ENCODE peak calls at places on chromosome 5, in nine cellular contexts. One of them, this sample, is unnamed.

GRCh38 chr5:69416180-69416579 is 1.3 kb downstream of the MARVELD2 start:
- DNase-seq in nucleus accumbens: no peak
- DNase-seq in activated CD4-positive, alpha-beta memory T cell treated with anti-CD3 and anti-CD28 coated beads, Interleukin-2, amount 10 ng/mL, durations not matched to agents 7 days and 5 days: no peak
- DNase-seq in occipital lobe: no peak
- DNase-seq in naive thymus-derived CD8-positive, alpha-beta T cell: no peak
- DNase-seq in heart left ventricle: no peak
- DNase-seq in renal cortical epithelial cell: no peak
- DNase-seq in Kasumi-1: no peak
- DNase-seq in RPMI8226: no peak
- DNase-seq in this sample: no peak

GRCh38 chr5:170651902-170652301 is 131.6 kb upstream of the GABRP start:
- DNase-seq in nucleus accumbens: no peak
- DNase-seq in activated CD4-positive, alpha-beta memory T cell treated with anti-CD3 and anti-CD28 coated beads, Interleukin-2, amount 10 ng/mL, durations not matched to agents 7 days and 5 days: no peak
- DNase-seq in occipital lobe: no peak
- DNase-seq in naive thymus-derived CD8-positive, alpha-beta T cell: no peak
- DNase-seq in heart left ventricle: no peak
- DNase-seq in renal cortical epithelial cell: no peak
- DNase-seq in Kasumi-1: no peak
- DNase-seq in RPMI8226: no peak
- DNase-seq in this sample: no peak

GRCh38 chr5:32276173-32276853 is 36.4 kb downstream of the MTMR12 start:
- DNase-seq in nucleus accumbens: no peak
- DNase-seq in activated CD4-positive, alpha-beta memory T cell treated with anti-CD3 and anti-CD28 coated beads, Interleukin-2, amount 10 ng/mL, durations not matched to agents 7 days and 5 days: no peak
- DNase-seq in occipital lobe: no peak
- DNase-seq in naive thymus-derived CD8-positive, alpha-beta T cell: peak; percentile 20
- DNase-seq in heart left ventricle: no peak
- DNase-seq in renal cortical epithelial cell: peak; percentile 88
- DNase-seq in Kasumi-1: peak; percentile 80
- DNase-seq in RPMI8226: peak; percentile 16
- DNase-seq in this sample: no peak

GRCh38 chr5:92552206-92553160 is 1028.5 kb downstream of the NR2F1-AS1 start:
- DNase-seq in nucleus accumbens: no peak
- DNase-seq in activated CD4-positive, alpha-beta memory T cell treated with anti-CD3 and anti-CD28 coated beads, Interleukin-2, amount 10 ng/mL, durations not matched to agents 7 days and 5 days: no peak
- DNase-seq in occipital lobe: no peak
- DNase-seq in naive thymus-derived CD8-positive, alpha-beta T cell: no peak
- DNase-seq in heart left ventricle: no peak
- DNase-seq in renal cortical epithelial cell: peak; percentile 91
- DNase-seq in Kasumi-1: peak; percentile 84
- DNase-seq in RPMI8226: no peak
- DNase-seq in this sample: no peak

GRCh38 chr5:181236471-181236870 is 7.2 kb downstream of the RACK1 start:
- DNase-seq in nucleus accumbens: no peak
- DNase-seq in activated CD4-positive, alpha-beta memory T cell treated with anti-CD3 and anti-CD28 coated beads, Interleukin-2, amount 10 ng/mL, durations not matched to agents 7 days and 5 days: no peak
- DNase-seq in occipital lobe: no peak
- DNase-seq in naive thymus-derived CD8-positive, alpha-beta T cell: no peak
- DNase-seq in heart left ventricle: no peak
- DNase-seq in renal cortical epithelial cell: no peak
- DNase-seq in Kasumi-1: no peak
- DNase-seq in RPMI8226: no peak
- DNase-seq in this sample: no peak

GRCh38 chr5:22572941-22573340 is 280.2 kb downstream of the CDH12 start:
- DNase-seq in nucleus accumbens: no peak
- DNase-seq in activated CD4-positive, alpha-beta memory T cell treated with anti-CD3 and anti-CD28 coated beads, Interleukin-2, amount 10 ng/mL, durations not matched to agents 7 days and 5 days: no peak
- DNase-seq in occipital lobe: no peak
- DNase-seq in naive thymus-derived CD8-positive, alpha-beta T cell: no peak
- DNase-seq in heart left ventricle: no peak
- DNase-seq in renal cortical epithelial cell: no peak
- DNase-seq in Kasumi-1: no peak
- DNase-seq in RPMI8226: no peak
- DNase-seq in this sample: no peak

GRCh38 chr5:57774439-57774838 is 291.8 kb upstream of the ACTBL2 start:
- DNase-seq in nucleus accumbens: no peak
- DNase-seq in activated CD4-positive, alpha-beta memory T cell treated with anti-CD3 and anti-CD28 coated beads, Interleukin-2, amount 10 ng/mL, durations not matched to agents 7 days and 5 days: no peak
- DNase-seq in occipital lobe: no peak
- DNase-seq in naive thymus-derived CD8-positive, alpha-beta T cell: no peak
- DNase-seq in heart left ventricle: no peak
- DNase-seq in renal cortical epithelial cell: no peak
- DNase-seq in Kasumi-1: no peak
- DNase-seq in RPMI8226: no peak
- DNase-seq in this sample: no peak

GRCh38 chr5:30752015-30752414 is 441.5 kb upstream of the CDH6 start:
- DNase-seq in nucleus accumbens: no peak
- DNase-seq in activated CD4-positive, alpha-beta memory T cell treated with anti-CD3 and anti-CD28 coated beads, Interleukin-2, amount 10 ng/mL, durations not matched to agents 7 days and 5 days: no peak
- DNase-seq in occipital lobe: no peak
- DNase-seq in naive thymus-derived CD8-positive, alpha-beta T cell: no peak
- DNase-seq in heart left ventricle: no peak
- DNase-seq in renal cortical epithelial cell: peak; percentile 68
- DNase-seq in Kasumi-1: no peak
- DNase-seq in RPMI8226: no peak
- DNase-seq in this sample: no peak

GRCh38 chr5:132657676-132658382 is at the start of gene IL13:
- DNase-seq in nucleus accumbens: no peak
- DNase-seq in activated CD4-positive, alpha-beta memory T cell treated with anti-CD3 and anti-CD28 coated beads, Interleukin-2, amount 10 ng/mL, durations not matched to agents 7 days and 5 days: no peak
- DNase-seq in occipital lobe: no peak
- DNase-seq in naive thymus-derived CD8-positive, alpha-beta T cell: no peak
- DNase-seq in heart left ventricle: no peak
- DNase-seq in renal cortical epithelial cell: no peak
- DNase-seq in Kasumi-1: no peak
- DNase-seq in RPMI8226: no peak
- DNase-seq in this sample: no peak

GRCh38 chr5:76999451-76999850 is 30.8 kb upstream of the AGGF1 start:
- DNase-seq in nucleus accumbens: no peak
- DNase-seq in activated CD4-positive, alpha-beta memory T cell treated with anti-CD3 and anti-CD28 coated beads, Interleukin-2, amount 10 ng/mL, durations not matched to agents 7 days and 5 days: no peak
- DNase-seq in occipital lobe: no peak
- DNase-seq in naive thymus-derived CD8-positive, alpha-beta T cell: no peak
- DNase-seq in heart left ventricle: no peak
- DNase-seq in renal cortical epithelial cell: peak; percentile 34
- DNase-seq in Kasumi-1: peak; percentile 38
- DNase-seq in RPMI8226: no peak
- DNase-seq in this sample: no peak

GRCh38 chr5:23352437-23352836 is 155.0 kb upstream of the PRDM9 start:
- DNase-seq in nucleus accumbens: no peak
- DNase-seq in activated CD4-positive, alpha-beta memory T cell treated with anti-CD3 and anti-CD28 coated beads, Interleukin-2, amount 10 ng/mL, durations not matched to agents 7 days and 5 days: no peak
- DNase-seq in occipital lobe: no peak
- DNase-seq in naive thymus-derived CD8-positive, alpha-beta T cell: no peak
- DNase-seq in heart left ventricle: no peak
- DNase-seq in renal cortical epithelial cell: peak; percentile 30
- DNase-seq in Kasumi-1: no peak
- DNase-seq in RPMI8226: no peak
- DNase-seq in this sample: no peak

GRCh38 chr5:11370985-11371384 is 533.3 kb downstream of the CTNND2 start:
- DNase-seq in nucleus accumbens: no peak
- DNase-seq in activated CD4-positive, alpha-beta memory T cell treated with anti-CD3 and anti-CD28 coated beads, Interleukin-2, amount 10 ng/mL, durations not matched to agents 7 days and 5 days: no peak
- DNase-seq in occipital lobe: no peak
- DNase-seq in naive thymus-derived CD8-positive, alpha-beta T cell: no peak
- DNase-seq in heart left ventricle: no peak
- DNase-seq in renal cortical epithelial cell: no peak
- DNase-seq in Kasumi-1: no peak
- DNase-seq in RPMI8226: no peak
- DNase-seq in this sample: no peak

GRCh38 chr5:132905938-132906337 is 32.5 kb downstream of the LEAP2 start:
- DNase-seq in nucleus accumbens: no peak
- DNase-seq in activated CD4-positive, alpha-beta memory T cell treated with anti-CD3 and anti-CD28 coated beads, Interleukin-2, amount 10 ng/mL, durations not matched to agents 7 days and 5 days: no peak
- DNase-seq in occipital lobe: no peak
- DNase-seq in naive thymus-derived CD8-positive, alpha-beta T cell: no peak
- DNase-seq in heart left ventricle: no peak
- DNase-seq in renal cortical epithelial cell: peak; percentile 28
- DNase-seq in Kasumi-1: no peak
- DNase-seq in RPMI8226: no peak
- DNase-seq in this sample: no peak

GRCh38 chr5:34695275-34696032 is 39.3 kb downstream of the RAI14 start:
- DNase-seq in nucleus accumbens: no peak
- DNase-seq in activated CD4-positive, alpha-beta memory T cell treated with anti-CD3 and anti-CD28 coated beads, Interleukin-2, amount 10 ng/mL, durations not matched to agents 7 days and 5 days: no peak
- DNase-seq in occipital lobe: no peak
- DNase-seq in naive thymus-derived CD8-positive, alpha-beta T cell: peak; percentile 1
- DNase-seq in heart left ventricle: no peak
- DNase-seq in renal cortical epithelial cell: peak; percentile 40
- DNase-seq in Kasumi-1: no peak
- DNase-seq in RPMI8226: no peak
- DNase-seq in this sample: no peak

GRCh38 chr5:149731332-149731616 is 1.2 kb downstream of the PPARGC1B start:
- DNase-seq in nucleus accumbens: no peak
- DNase-seq in activated CD4-positive, alpha-beta memory T cell treated with anti-CD3 and anti-CD28 coated beads, Interleukin-2, amount 10 ng/mL, durations not matched to agents 7 days and 5 days: no peak
- DNase-seq in occipital lobe: no peak
- DNase-seq in naive thymus-derived CD8-positive, alpha-beta T cell: no peak
- DNase-seq in heart left ventricle: no peak
- DNase-seq in renal cortical epithelial cell: no peak
- DNase-seq in Kasumi-1: peak; percentile 49
- DNase-seq in RPMI8226: no peak
- DNase-seq in this sample: no peak

GRCh38 chr5:162248107-162248713 is 180.6 kb downstream of the GABRG2 start:
- DNase-seq in nucleus accumbens: no peak
- DNase-seq in activated CD4-positive, alpha-beta memory T cell treated with anti-CD3 and anti-CD28 coated beads, Interleukin-2, amount 10 ng/mL, durations not matched to agents 7 days and 5 days: no peak
- DNase-seq in occipital lobe: no peak
- DNase-seq in naive thymus-derived CD8-positive, alpha-beta T cell: no peak
- DNase-seq in heart left ventricle: no peak
- DNase-seq in renal cortical epithelial cell: no peak
- DNase-seq in Kasumi-1: no peak
- DNase-seq in RPMI8226: peak; percentile 13
- DNase-seq in this sample: no peak

GRCh38 chr5:81717221-81717620 is 33.7 kb downstream of the SSBP2 start:
- DNase-seq in nucleus accumbens: no peak
- DNase-seq in activated CD4-positive, alpha-beta memory T cell treated with anti-CD3 and anti-CD28 coated beads, Interleukin-2, amount 10 ng/mL, durations not matched to agents 7 days and 5 days: no peak
- DNase-seq in occipital lobe: no peak
- DNase-seq in naive thymus-derived CD8-positive, alpha-beta T cell: no peak
- DNase-seq in heart left ventricle: no peak
- DNase-seq in renal cortical epithelial cell: no peak
- DNase-seq in Kasumi-1: no peak
- DNase-seq in RPMI8226: no peak
- DNase-seq in this sample: no peak

GRCh38 chr5:69271376-69271775 is 36.7 kb downstream of the CDK7 start:
- DNase-seq in nucleus accumbens: no peak
- DNase-seq in activated CD4-positive, alpha-beta memory T cell treated with anti-CD3 and anti-CD28 coated beads, Interleukin-2, amount 10 ng/mL, durations not matched to agents 7 days and 5 days: no peak
- DNase-seq in occipital lobe: no peak
- DNase-seq in naive thymus-derived CD8-positive, alpha-beta T cell: no peak
- DNase-seq in heart left ventricle: peak; percentile 30
- DNase-seq in renal cortical epithelial cell: peak; percentile 36
- DNase-seq in Kasumi-1: peak; percentile 34
- DNase-seq in RPMI8226: peak; percentile 41
- DNase-seq in this sample: peak; percentile 53

GRCh38 chr5:135131801-135132675 is 98.0 kb upstream of the PITX1 start:
- DNase-seq in nucleus accumbens: no peak
- DNase-seq in activated CD4-positive, alpha-beta memory T cell treated with anti-CD3 and anti-CD28 coated beads, Interleukin-2, amount 10 ng/mL, durations not matched to agents 7 days and 5 days: no peak
- DNase-seq in occipital lobe: no peak
- DNase-seq in naive thymus-derived CD8-positive, alpha-beta T cell: no peak
- DNase-seq in heart left ventricle: no peak
- DNase-seq in renal cortical epithelial cell: no peak
- DNase-seq in Kasumi-1: no peak
- DNase-seq in RPMI8226: no peak
- DNase-seq in this sample: no peak

GRCh38 chr5:1519631-1520141 is 4.1 kb downstream of the LPCAT1 start:
- DNase-seq in nucleus accumbens: no peak
- DNase-seq in activated CD4-positive, alpha-beta memory T cell treated with anti-CD3 and anti-CD28 coated beads, Interleukin-2, amount 10 ng/mL, durations not matched to agents 7 days and 5 days: peak; percentile 9
- DNase-seq in occipital lobe: no peak
- DNase-seq in naive thymus-derived CD8-positive, alpha-beta T cell: no peak
- DNase-seq in heart left ventricle: peak; percentile 13
- DNase-seq in renal cortical epithelial cell: no peak
- DNase-seq in Kasumi-1: no peak
- DNase-seq in RPMI8226: no peak
- DNase-seq in this sample: peak; percentile 26

GRCh38 chr5:140707812-140708211 is 7.6 kb downstream of the ZMAT2 start:
- DNase-seq in nucleus accumbens: no peak
- DNase-seq in activated CD4-positive, alpha-beta memory T cell treated with anti-CD3 and anti-CD28 coated beads, Interleukin-2, amount 10 ng/mL, durations not matched to agents 7 days and 5 days: no peak
- DNase-seq in occipital lobe: no peak
- DNase-seq in naive thymus-derived CD8-positive, alpha-beta T cell: no peak
- DNase-seq in heart left ventricle: no peak
- DNase-seq in renal cortical epithelial cell: no peak
- DNase-seq in Kasumi-1: no peak
- DNase-seq in RPMI8226: no peak
- DNase-seq in this sample: no peak

GRCh38 chr5:134136771-134137170 is 22.3 kb downstream of the TCF7 start:
- DNase-seq in nucleus accumbens: no peak
- DNase-seq in activated CD4-positive, alpha-beta memory T cell treated with anti-CD3 and anti-CD28 coated beads, Interleukin-2, amount 10 ng/mL, durations not matched to agents 7 days and 5 days: peak; percentile 15
- DNase-seq in occipital lobe: no peak
- DNase-seq in naive thymus-derived CD8-positive, alpha-beta T cell: no peak
- DNase-seq in heart left ventricle: no peak
- DNase-seq in renal cortical epithelial cell: no peak
- DNase-seq in Kasumi-1: no peak
- DNase-seq in RPMI8226: no peak
- DNase-seq in this sample: no peak

GRCh38 chr5:147437161-147437596 is 72.7 kb downstream of the DPYSL3 start:
- DNase-seq in nucleus accumbens: no peak
- DNase-seq in activated CD4-positive, alpha-beta memory T cell treated with anti-CD3 and anti-CD28 coated beads, Interleukin-2, amount 10 ng/mL, durations not matched to agents 7 days and 5 days: no peak
- DNase-seq in occipital lobe: no peak
- DNase-seq in naive thymus-derived CD8-positive, alpha-beta T cell: no peak
- DNase-seq in heart left ventricle: no peak
- DNase-seq in renal cortical epithelial cell: peak; percentile 35
- DNase-seq in Kasumi-1: peak; percentile 78
- DNase-seq in RPMI8226: no peak
- DNase-seq in this sample: no peak

GRCh38 chr5:148729182-148729581 is 74.9 kb upstream of the HTR4 start:
- DNase-seq in nucleus accumbens: no peak
- DNase-seq in activated CD4-positive, alpha-beta memory T cell treated with anti-CD3 and anti-CD28 coated beads, Interleukin-2, amount 10 ng/mL, durations not matched to agents 7 days and 5 days: no peak
- DNase-seq in occipital lobe: no peak
- DNase-seq in naive thymus-derived CD8-positive, alpha-beta T cell: no peak
- DNase-seq in heart left ventricle: no peak
- DNase-seq in renal cortical epithelial cell: no peak
- DNase-seq in Kasumi-1: no peak
- DNase-seq in RPMI8226: no peak
- DNase-seq in this sample: no peak

GRCh38 chr5:153572393-153572930 is 82.0 kb downstream of the GRIA1 start:
- DNase-seq in nucleus accumbens: no peak
- DNase-seq in activated CD4-positive, alpha-beta memory T cell treated with anti-CD3 and anti-CD28 coated beads, Interleukin-2, amount 10 ng/mL, durations not matched to agents 7 days and 5 days: no peak
- DNase-seq in occipital lobe: peak; percentile 7
- DNase-seq in naive thymus-derived CD8-positive, alpha-beta T cell: no peak
- DNase-seq in heart left ventricle: no peak
- DNase-seq in renal cortical epithelial cell: no peak
- DNase-seq in Kasumi-1: no peak
- DNase-seq in RPMI8226: no peak
- DNase-seq in this sample: no peak

GRCh38 chr5:111649516-111649915 is 107.5 kb downstream of the NREP start:
- DNase-seq in nucleus accumbens: no peak
- DNase-seq in activated CD4-positive, alpha-beta memory T cell treated with anti-CD3 and anti-CD28 coated beads, Interleukin-2, amount 10 ng/mL, durations not matched to agents 7 days and 5 days: no peak
- DNase-seq in occipital lobe: no peak
- DNase-seq in naive thymus-derived CD8-positive, alpha-beta T cell: no peak
- DNase-seq in heart left ventricle: no peak
- DNase-seq in renal cortical epithelial cell: no peak
- DNase-seq in Kasumi-1: no peak
- DNase-seq in RPMI8226: no peak
- DNase-seq in this sample: no peak

This sample was measured in lung.